ENCODE peak calls at places on chromosomes 3 and 15, in seven cellular contexts. J is stomach, F is HepG2, A is sigmoid colon, U is endothelial cell of umbilical vein, S is HCT116, Y is suprapubic skin. W is an unnamed sample.

GRCh38 chr15:88834211-88834812 is 31.1 kb downstream of the ACAN start:
- DNase-seq in J (peak; percentile 37), F (no peak), A (no peak), U (peak; percentile 20), S (peak; percentile 22), Y (no peak), W (peak; percentile 24)

GRCh38 chr15:98954411-98954810 is 53.2 kb downstream of the PGPEP1L start:
- DNase-seq in J (no peak), F (no peak), A (peak; percentile 96), U (no peak), S (no peak), Y (peak; percentile 67), W (peak; percentile 60)

GRCh38 chr15:91685436-91685835 is 168.1 kb upstream of the SLCO3A1 start:
- DNase-seq in J (no peak), F (no peak), A (no peak), U (no peak), S (no peak), Y (no peak), W (no peak)

GRCh38 chr15:69666921-69667811 is 214.5 kb downstream of the RPLP1 start:
- DNase-seq in J (no peak), F (no peak), A (no peak), U (no peak), S (no peak), Y (no peak), W (peak; percentile 40)

GRCh38 chr15:101623367-101624304 is 28.5 kb downstream of the TM2D3 start:
- DNase-seq in J (no peak), F (no peak), A (no peak), U (no peak), S (no peak), Y (no peak), W (no peak)

GRCh38 chr3:44240061-44240460 is 1.6 kb upstream of the TOPAZ1 start:
- DNase-seq in J (no peak), F (no peak), A (no peak), U (no peak), S (no peak), Y (no peak), W (no peak)

GRCh38 chr3:16885948-16886683 is 1.4 kb downstream of the PLCL2 start:
- DNase-seq in J (no peak), F (no peak), A (no peak), U (peak; percentile 38), S (no peak), Y (no peak), W (no peak)

GRCh38 chr15:22956257-22956979 is 23.8 kb downstream of the CYFIP1 start:
- DNase-seq in J (no peak), F (no peak), A (peak; percentile 68), U (peak; percentile 84), S (no peak), Y (peak; percentile 53), W (no peak)

GRCh38 chr3:58429657-58430056 is 4.0 kb downstream of the PDHB start:
- DNase-seq in J (no peak), F (no peak), A (no peak), U (no peak), S (no peak), Y (no peak), W (no peak)

GRCh38 chr3:43515208-43515917 is 106.4 kb downstream of the ANO10 start:
- DNase-seq in J (no peak), F (no peak), A (no peak), U (no peak), S (no peak), Y (no peak), W (no peak)

GRCh38 chr15:64905119-64905831 is 6.4 kb upstream of the ANKDD1A start:
- DNase-seq in J (peak; percentile 73), F (peak; percentile 22), A (peak; percentile 89), U (peak; percentile 79), S (no peak), Y (peak; percentile 81), W (peak; percentile 79)

GRCh38 chr3:139588450-139588849 is 48.9 kb upstream of the RBP1 start:
- DNase-seq in J (no peak), F (peak; percentile 39), A (no peak), U (no peak), S (peak; percentile 6), Y (no peak), W (no peak)

GRCh38 chr3:112412494-112412893 is 79.5 kb downstream of the CD200 start:
- DNase-seq in J (no peak), F (no peak), A (no peak), U (no peak), S (no peak), Y (no peak), W (no peak)

GRCh38 chr3:81920805-81921204 is 159.4 kb upstream of the GBE1 start:
- DNase-seq in J (no peak), F (no peak), A (no peak), U (no peak), S (no peak), Y (no peak), W (no peak)

GRCh38 chr3:12197475-12197874 is 38.8 kb upstream of the TIMP4 start:
- DNase-seq in J (no peak), F (no peak), A (no peak), U (no peak), S (no peak), Y (no peak), W (no peak)

GRCh38 chr15:85010472-85011209 is 29.0 kb downstream of the PDE8A start:
- DNase-seq in J (no peak), F (no peak), A (no peak), U (peak; percentile 84), S (no peak), Y (no peak), W (no peak)

GRCh38 chr15:48143856-48144255 is 23.1 kb downstream of the SLC24A5 start:
- DNase-seq in J (no peak), F (no peak), A (no peak), U (no peak), S (no peak), Y (no peak), W (no peak)

GRCh38 chr15:61041886-61042285 is 187.2 kb downstream of the RORA start:
- DNase-seq in J (no peak), F (no peak), A (no peak), U (peak; percentile 91), S (no peak), Y (no peak), W (no peak)

GRCh38 chr15:63915888-63916731 is 82.4 kb upstream of the HERC1 start:
- DNase-seq in J (no peak), F (no peak), A (no peak), U (peak; percentile 78), S (no peak), Y (no peak), W (no peak)

GRCh38 chr3:101117981-101118380 is 124.8 kb upstream of the ABI3BP start:
- DNase-seq in J (no peak), F (no peak), A (no peak), U (no peak), S (no peak), Y (no peak), W (no peak)

GRCh38 chr3:72459588-72459987 is 388.7 kb downstream of the SHQ1 start:
- DNase-seq in J (no peak), F (no peak), A (no peak), U (no peak), S (no peak), Y (no peak), W (no peak)

GRCh38 chr3:171688593-171688992 is 121.7 kb downstream of the PLD1 start:
- DNase-seq in J (no peak), F (no peak), A (no peak), U (no peak), S (no peak), Y (no peak), W (no peak)

GRCh38 chr3:170765419-170766078 is 104.4 kb downstream of the RPL22L1 start:
- DNase-seq in J (no peak), F (peak; percentile 86), A (no peak), U (no peak), S (no peak), Y (peak; percentile 66), W (no peak)

GRCh38 chr3:128554465-128555097 is 61.6 kb upstream of the GATA2 start:
- DNase-seq in J (no peak), F (no peak), A (peak; percentile 59), U (no peak), S (no peak), Y (no peak), W (no peak)

GRCh38 chr3:89699771-89700170 is 592.4 kb downstream of the EPHA3 start:
- DNase-seq in J (no peak), F (no peak), A (no peak), U (no peak), S (no peak), Y (no peak), W (peak; percentile 52)
- TF ChIP-seq CTCF in J (no peak), F (no peak), A (no peak), U (no peak), S (no peak), Y (no peak), W (no peak)

DNA sequence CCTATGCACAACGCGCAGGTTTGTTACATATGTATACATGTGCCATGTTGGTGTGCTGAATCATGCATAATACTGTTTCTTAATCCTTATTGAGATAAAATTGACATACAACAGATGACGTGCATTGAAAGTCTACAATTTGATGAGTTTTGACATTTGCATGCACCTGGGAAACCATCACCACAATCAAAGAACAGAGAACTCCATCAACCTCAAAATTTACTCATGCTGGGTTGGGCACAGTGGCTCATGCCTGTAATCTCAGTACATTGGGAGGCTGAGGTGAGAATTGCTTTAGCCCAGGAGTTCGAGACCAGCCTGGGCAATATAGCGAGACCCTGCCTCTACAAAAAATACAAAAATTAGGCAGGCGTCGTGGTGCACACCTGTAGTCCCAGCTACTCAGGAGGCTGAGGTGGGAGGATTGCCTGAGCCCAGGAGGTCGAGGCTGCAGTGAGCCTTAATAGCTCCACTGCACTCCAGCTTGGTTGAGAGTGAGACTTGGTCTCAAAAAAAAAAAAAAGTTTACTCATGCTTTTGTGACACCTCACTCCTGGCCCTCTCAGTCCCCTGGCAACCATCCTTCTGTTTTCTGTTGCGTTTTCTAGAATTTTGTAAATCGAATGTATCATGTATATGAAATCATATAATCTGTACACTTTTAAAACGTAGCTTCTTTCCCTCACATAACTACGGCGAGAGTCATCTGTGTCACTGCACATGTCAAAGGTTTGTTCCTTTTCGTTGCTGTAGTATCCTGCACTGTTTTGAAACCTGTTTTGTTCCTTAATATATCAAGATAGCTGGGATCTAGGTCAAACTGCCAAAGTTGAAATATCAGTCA is 56.7 kb downstream of the BHLHE40 start:
- DNase-seq in J (no peak), F (no peak), A (no peak), U (no peak), S (no peak), Y (no peak), W (no peak)
- H3K4me1 ChIP-seq in J (no peaks in the 10 kb centered on the region), F (peaks cover 6% of the 10 kb centered on the region), A (no peaks in the 10 kb centered on the region), U (no peaks in the 10 kb centered on the region), S (no peaks in the 10 kb centered on the region), Y (no peaks in the 10 kb centered on the region), W (no peaks in the 10 kb centered on the region)

GRCh38 chr3:38834110-38834509 is 18.1 kb upstream of the SCN10A start:
- DNase-seq in J (no peak), F (peak; percentile 50), A (peak; percentile 67), U (peak; percentile 95), S (peak; percentile 13), Y (peak; percentile 66), W (peak; percentile 9)
- TF ChIP-seq POLR2AphosphoS5 in J (no peak), F (no peak), A (no peak), U (peak; percentile 85), S (peak; percentile 28), Y (no peak), W (no peak)

DNA sequence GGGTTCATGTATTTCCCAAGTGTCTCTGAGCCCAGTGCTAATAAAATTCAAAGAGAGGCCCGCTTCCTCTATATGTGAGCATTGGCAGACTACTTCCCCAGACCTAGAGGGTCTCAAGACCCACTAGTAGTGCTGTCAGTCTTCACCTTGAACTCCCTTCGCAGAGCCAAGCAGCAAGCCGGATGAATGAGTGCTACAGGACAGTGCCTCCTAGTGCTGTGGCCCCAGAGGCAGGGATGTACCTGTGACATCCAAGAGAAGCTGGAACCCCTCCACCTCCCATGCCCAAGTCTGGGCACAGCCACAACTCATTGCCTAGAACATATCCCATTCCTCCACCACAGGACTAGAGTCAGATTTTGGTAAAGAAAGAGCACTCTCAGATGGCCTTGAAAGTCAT is 37.2 kb upstream of the MASP1 start:
- DNase-seq in J (no peak), F (no peak), A (peak; percentile 28), U (no peak), S (no peak), Y (no peak), W (no peak)
- TF ChIP-seq CTCF in J (no peak), F (no peak), A (no peak), U (no peak), S (no peak), Y (no peak), W (no peak)